ENCODE peak calls at places on chromosomes 11 and 22, in eight cellular contexts. T is AG08396; H is epithelial cell of proximal tubule; K is GM23248; S is effector CD8-positive, alpha-beta T cell; G is HS-27A; L is NCI-H1417 treated with DMSO at 0.1 percent for 48 hours; B is head of caudate nucleus. U is an unnamed sample.

GRCh38 chr22:24848559-24849168 is 42.7 kb downstream of the SGSM1 start:
- DNase-seq in T (no peak), H (no peak), K (no peak), S (no peak), G (no peak), L (no peak), B (no peak), U (no peak)

GRCh38 chr11:89477175-89477574 is 14.0 kb downstream of the NOX4 start:
- DNase-seq in T (no peak), H (no peak), K (no peak), S (no peak), G (no peak), L (no peak), B (no peak), U (no peak)

GRCh38 chr22:47788461-47788860 is 1026.0 kb downstream of the TBC1D22A start:
- DNase-seq in T (no peak), H (no peak), K (no peak), S (no peak), G (no peak), L (no peak), B (peak; percentile 6), U (no peak)

GRCh38 chr11:1452744-1453143 is 33.8 kb downstream of the MOB2 start:
- DNase-seq in T (no peak), H (no peak), K (no peak), S (no peak), G (no peak), L (no peak), B (no peak), U (no peak)

GRCh38 chr11:818396-819128 is at the start of gene PNPLA2:
- DNase-seq in T (peak; percentile 82), H (no peak), K (peak; percentile 93), S (no peak), G (no peak), L (no peak), B (no peak), U (no peak)

GRCh38 chr22:37681001-37681424 is 5.1 kb upstream of the NOL12 start:
- DNase-seq in T (no peak), H (no peak), K (peak; percentile 70), S (no peak), G (no peak), L (no peak), B (no peak), U (no peak)

GRCh38 chr22:26887456-26887855 is 230.1 kb downstream of the MIAT start:
- DNase-seq in T (peak; percentile 67), H (peak; percentile 79), K (peak; percentile 89), S (no peak), G (peak; percentile 77), L (no peak), B (no peak), U (no peak)

GRCh38 chr11:20388096-20389055 is 860 bp downstream of the PRMT3 start:
- DNase-seq in T (peak; percentile 32), H (no peak), K (peak; percentile 45), S (peak; percentile 34), G (no peak), L (no peak), B (no peak), U (peak; percentile 29)

GRCh38 chr22:42286205-42286604 is 15.8 kb upstream of the TCF20 start:
- DNase-seq in T (no peak), H (no peak), K (no peak), S (no peak), G (no peak), L (no peak), B (no peak), U (no peak)

GRCh38 chr11:58654079-58654907 is 31.8 kb downstream of the CNTF start:
- DNase-seq in T (peak; percentile 84), H (no peak), K (peak; percentile 88), S (peak; percentile 65), G (peak; percentile 64), L (no peak), B (peak; percentile 87), U (peak; percentile 88)

GRCh38 chr11:65912840-65913239 is 6.0 kb downstream of the C11orf68 start:
- DNase-seq in T (no peak), H (no peak), K (peak; percentile 88), S (no peak), G (no peak), L (no peak), B (no peak), U (no peak)

GRCh38 chr11:1878134-1879031 is 13.3 kb downstream of the PRR33 start:
- DNase-seq in T (no peak), H (no peak), K (no peak), S (no peak), G (no peak), L (no peak), B (no peak), U (no peak)

GRCh38 chr11:9922806-9923205 is 258.9 kb downstream of the SWAP70 start:
- DNase-seq in T (no peak), H (no peak), K (no peak), S (no peak), G (no peak), L (no peak), B (peak; percentile 11), U (peak; percentile 49)

GRCh38 chr11:2883717-2884423 is 1.7 kb downstream of the CDKN1C start:
- DNase-seq in T (peak; percentile 62), H (no peak), K (peak; percentile 32), S (no peak), G (no peak), L (no peak), B (no peak), U (no peak)

GRCh38 chr11:47062736-47063135 is 113.9 kb downstream of the ARFGAP2 start:
- DNase-seq in T (no peak), H (no peak), K (no peak), S (no peak), G (no peak), L (no peak), B (no peak), U (no peak)

GRCh38 chr22:42396621-42397331 is 35.4 kb downstream of the NFAM1 start:
- DNase-seq in T (no peak), H (no peak), K (no peak), S (no peak), G (no peak), L (no peak), B (peak; percentile 21), U (no peak)

GRCh38 chr11:92304271-92304670 is 79.7 kb downstream of the FAT3 start:
- DNase-seq in T (no peak), H (no peak), K (peak; percentile 20), S (no peak), G (no peak), L (no peak), B (no peak), U (no peak)

GRCh38 chr11:34269694-34270245 is 88.0 kb downstream of the ABTB2 start:
- DNase-seq in T (no peak), H (no peak), K (no peak), S (no peak), G (no peak), L (no peak), B (no peak), U (no peak)

GRCh38 chr22:23158516-23159286 is 13.4 kb downstream of the RAB36 start:
- DNase-seq in T (no peak), H (no peak), K (no peak), S (no peak), G (no peak), L (no peak), B (no peak), U (no peak)